ENCODE peak calls at places on chromosomes 3 and 15, in five cellular contexts. G is psoas muscle, C is transverse colon, H is BE2C, W is ovary. O is an unnamed sample. For H3K4me1, the result is how much of the 10 kb centered on the place peaks cover.

GRCh38 chr15:29844290-29844903 is 22.1 kb upstream of the TJP1 start:
- DNase-seq in G (no peak), C (no peak), H (no peak), W (no peak), O (no peak)

GRCh38 chr3:194713299-194714121 is 27.8 kb downstream of the FAM43A start:
- DNase-seq in G (no peak), C (no peak), H (no peak), W (no peak), O (no peak)

GRCh38 chr3:24829011-24829581 is 334.4 kb upstream of the THRB start:
- DNase-seq in G (peak), C (peak), H (peak), W (no peak), O (peak)

GRCh38 chr3:101216710-101217457 is 103.5 kb downstream of the IMPG2 start:
- DNase-seq in G (peak), C (peak), H (no peak), W (peak), O (peak)

GRCh38 chr3:4678320-4678719 is 185.2 kb downstream of the ITPR1 start:
- DNase-seq in G (no peak), C (no peak), H (no peak), W (no peak), O (no peak)

GRCh38 chr15:29113336-29114276 is 156.0 kb downstream of the NSMCE3 start:
- DNase-seq in G (no peak), C (no peak), H (no peak), W (no peak), O (no peak)

GRCh38 chr3:99646107-99646435 is 7.7 kb downstream of the COL8A1 start:
- DNase-seq in G (no peak), C (no peak), H (no peak), W (no peak), O (no peak)

GRCh38 chr15:52114656-52115055 is 2.1 kb upstream of the BCL2L10 start:
- DNase-seq in G (no peak), C (no peak), H (no peak), W (no peak), O (no peak)

GRCh38 chr15:88187195-88187594 is 69.3 kb downstream of the NTRK3 start:
- DNase-seq in G (peak), C (no peak), H (peak), W (no peak), O (no peak)

DNA sequence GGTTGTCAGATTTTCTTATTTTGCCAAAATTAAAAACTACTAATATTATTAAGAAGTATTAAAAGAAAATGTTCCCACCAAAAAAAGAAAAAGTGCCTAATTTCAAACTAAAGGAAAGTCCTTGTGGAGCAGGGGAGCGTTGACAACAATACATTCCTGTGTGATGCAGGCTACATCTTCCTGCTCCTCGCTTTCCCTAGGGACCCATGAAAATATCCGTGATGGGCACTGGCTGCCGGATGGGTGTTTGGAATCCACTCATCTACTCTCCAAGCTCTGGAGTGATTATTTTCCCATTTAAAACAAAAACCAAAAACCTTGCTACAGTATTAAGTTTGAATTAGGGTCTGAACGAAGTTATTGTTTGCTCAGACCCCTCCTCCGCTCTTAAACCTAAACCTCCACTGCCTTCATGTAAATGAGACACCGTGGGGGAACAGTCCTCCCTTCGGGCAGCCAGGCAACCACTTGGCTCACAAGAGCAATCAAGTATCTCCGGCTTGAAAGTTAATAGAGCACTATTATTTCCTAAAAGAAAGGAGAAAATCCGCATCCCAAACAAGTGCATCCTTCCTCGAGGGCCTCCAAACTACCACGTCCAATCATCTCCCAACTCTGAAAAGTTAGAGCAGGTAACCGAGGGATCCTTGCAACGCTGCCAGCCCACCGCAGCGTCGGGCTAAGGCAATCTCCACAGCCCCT is 1.5 kb downstream of the ITGB5 start:
- DNase-seq in G (no peak), C (no peak), H (peak), W (no peak), O (no peak)
- H3K4me3 ChIP-seq in G (peak), C (peak), H (peak), W (peak), O (peak)

GRCh38 chr15:89828324-89829145 is 13.9 kb upstream of the ANPEP start:
- DNase-seq in G (peak), C (peak), H (no peak), W (peak), O (peak)
- H3K4me1 ChIP-seq in G (under half), C (under half), H (under half), W (under half), O (under half)

DNA sequence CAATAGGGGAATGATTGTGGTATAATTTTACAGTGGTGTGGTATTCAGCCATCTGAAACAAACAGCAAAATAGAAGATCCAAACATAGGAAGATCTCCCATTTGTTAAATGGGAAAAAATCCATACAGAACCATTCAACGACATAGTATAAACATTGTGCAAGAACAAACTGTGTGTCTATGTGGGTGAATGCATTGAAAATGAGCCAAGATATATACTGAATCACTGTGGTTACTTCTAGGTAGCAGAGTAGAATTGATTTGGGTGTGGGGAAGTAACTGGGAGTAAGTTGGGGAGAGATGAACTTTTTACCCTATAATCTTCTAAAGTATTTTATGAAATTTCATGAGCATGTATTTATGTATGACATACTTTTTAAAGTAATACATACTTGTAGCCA is 123.1 kb upstream of the UMPS start:
- DNase-seq in G (no peak), C (no peak), H (no peak), W (no peak), O (no peak)
- H3K4me3 ChIP-seq in G (no peak), C (no peak), H (no peak), W (no peak), O (no peak)

GRCh38 chr15:67074886-67075229 is 9.5 kb downstream of the SMAD3 start:
- DNase-seq in G (no peak), C (no peak), H (no peak), W (no peak), O (no peak)
- H3K4me1 ChIP-seq in G (half or more), C (under half), H (under half), W (under half), O (half or more)

DNA sequence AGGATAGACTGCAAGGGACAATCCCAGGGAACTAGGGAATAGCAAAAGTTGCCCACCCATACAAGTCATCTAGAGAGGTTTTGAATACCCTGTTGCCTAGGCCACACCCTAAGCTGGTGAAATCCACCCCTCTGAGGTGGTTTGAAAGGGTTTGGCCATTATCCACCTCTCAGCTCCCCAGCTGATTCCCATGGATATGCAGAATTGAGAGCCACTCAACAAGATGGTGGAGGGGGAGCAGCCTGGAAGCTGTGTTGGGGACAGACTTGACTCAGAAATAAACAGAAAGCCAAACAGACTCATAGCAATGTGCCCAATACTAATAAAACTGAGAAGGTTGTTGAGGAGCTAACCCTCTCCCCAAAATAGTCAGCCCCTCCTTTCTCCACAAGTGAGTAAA is 10.9 kb downstream of the PRR20G start:
- DNase-seq in G (no peak), C (no peak), H (no peak), W (no peak), O (no peak)
- H3K4me3 ChIP-seq in G (no peak), C (no peak), H (no peak), W (no peak), O (no peak)

GRCh38 chr3:12957334-12957733 is 115.9 kb downstream of the IQSEC1 start:
- DNase-seq in G (no peak), C (no peak), H (no peak), W (no peak), O (no peak)
- H3K4me1 ChIP-seq in G (half or more), C (under half), H (under half), W (half or more), O (half or more)

GRCh38 chr15:75368689-75369239 is 357 bp upstream of the MAN2C1 start:
- DNase-seq in G (no peak), C (peak), H (no peak), W (no peak), O (no peak)
- H3K4me3 ChIP-seq in G (peak), C (peak), H (peak), W (peak), O (peak)

O was measured in heart right ventricle.